ENCODE peak calls at places on chromosomes 13 and 19, in six cellular contexts. Z is adrenal gland, W is sigmoid colon, E is right lobe of liver, X is esophagus muscularis mucosa, U is vagina. L is an unnamed sample.

GRCh38 chr19:7540761-7541480 is 5.4 kb downstream of the PNPLA6 start:
- DNase-seq in W (no peak), Z (peak; percentile 44), E (no peak), X (no peak), U (no peak), L (no peak)

GRCh38 chr19:56900573-56901097 is 60.1 kb upstream of the PEG3 start:
- DNase-seq in W (no peak), U (no peak), X (no peak), E (no peak), Z (no peak), L (no peak)

GRCh38 chr13:112455476-112456059 is 79.4 kb downstream of the SPACA7 start:
- DNase-seq in U (peak; percentile 69), X (peak; percentile 87), Z (peak; percentile 13), W (no peak), E (peak; percentile 38), L (no peak)

GRCh38 chr19:21856751-21857150 is 20.8 kb upstream of the ZNF43 start:
- DNase-seq in U (no peak), E (no peak), W (no peak), Z (no peak), X (no peak), L (no peak)

GRCh38 chr19:30227661-30228112 is 144.5 kb upstream of the ZNF536 start:
- DNase-seq in U (no peak), Z (peak; percentile 74), W (peak; percentile 70), X (no peak), E (peak; percentile 63), L (peak; percentile 62)

GRCh38 chr13:44854264-44855060 is 134.8 kb downstream of the NUFIP1 start:
- DNase-seq in U (no peak), W (no peak), Z (no peak), X (no peak), E (no peak), L (no peak)

GRCh38 chr13:110183925-110184324 is 123.0 kb downstream of the COL4A1 start:
- DNase-seq in W (peak; percentile 26), E (no peak), Z (no peak), X (no peak), U (no peak), L (no peak)

GRCh38 chr19:29662604-29663404 is 2.5 kb upstream of the PLEKHF1 start:
- DNase-seq in W (peak; percentile 89), U (peak; percentile 97), Z (peak; percentile 72), E (no peak), X (no peak), L (peak; percentile 68)

GRCh38 chr19:33125929-33126388 is 6.0 kb upstream of the WDR88 start:
- DNase-seq in Z (peak; percentile 72), U (no peak), X (no peak), W (peak; percentile 74), E (no peak), L (peak; percentile 71)

GRCh38 chr19:51417107-51417806 is at the start of gene SIGLEC10:
- DNase-seq in X (no peak), Z (peak; percentile 62), U (no peak), E (peak; percentile 75), W (no peak), L (peak; percentile 81)

GRCh38 chr13:42754801-42755513 is 26.4 kb upstream of the FAM216B start:
- DNase-seq in Z (no peak), E (no peak), U (no peak), W (no peak), X (no peak), L (no peak)

GRCh38 chr19:39164289-39164688 is 32.5 kb upstream of the NCCRP1 start:
- DNase-seq in Z (no peak), X (no peak), E (no peak), U (no peak), W (no peak), L (no peak)

GRCh38 chr19:29084266-29084665 is 128.7 kb downstream of the UQCRFS1 start:
- DNase-seq in X (no peak), Z (no peak), E (no peak), U (no peak), W (no peak), L (no peak)

GRCh38 chr13:98810746-98811145 is 58.3 kb upstream of the SLC15A1 start:
- DNase-seq in E (no peak), Z (no peak), X (no peak), W (no peak), U (no peak), L (no peak)

GRCh38 chr19:33177417-33177976 is 16.6 kb upstream of the LRP3 start:
- DNase-seq in X (no peak), Z (no peak), W (peak; percentile 89), E (no peak), U (no peak), L (no peak)

GRCh38 chr13:89966524-89966923 is 1381.0 kb upstream of the MIR17HG start:
- DNase-seq in W (no peak), U (no peak), Z (no peak), X (no peak), E (no peak), L (no peak)

GRCh38 chr13:43331676-43332075 is 308.3 kb downstream of the DNAJC15 start:
- DNase-seq in U (no peak), E (no peak), Z (no peak), X (no peak), W (no peak), L (no peak)

GRCh38 chr19:18416778-18417249 is 2.4 kb upstream of the SSBP4 start:
- DNase-seq in U (no peak), W (peak; percentile 95), Z (peak; percentile 93), E (peak; percentile 91), X (peak; percentile 96), L (peak; percentile 86)

GRCh38 chr19:35879770-35880317 is 11.5 kb downstream of the APLP1 start:
- DNase-seq in E (peak; percentile 92), W (peak; percentile 86), Z (peak; percentile 95), X (no peak), U (no peak), L (peak; percentile 88)

GRCh38 chr13:50485979-50486935 is 357.2 kb downstream of the DLEU7 start:
- DNase-seq in U (no peak), E (no peak), X (no peak), Z (no peak), W (no peak), L (no peak)

GRCh38 chr19:42048992-42049391 is 21.0 kb downstream of the GRIK5 start:
- DNase-seq in Z (no peak), X (no peak), U (no peak), W (no peak), E (no peak), L (no peak)

GRCh38 chr13:54433511-54434206 is 1405.0 kb downstream of the OLFM4 start:
- DNase-seq in Z (no peak), U (no peak), E (no peak), W (no peak), X (no peak), L (no peak)

GRCh38 chr19:15263361-15263985 is 31.2 kb upstream of the EPHX3 start:
- DNase-seq in Z (no peak), W (no peak), U (no peak), E (no peak), X (no peak), L (no peak)

GRCh38 chr19:55703790-55704215 is 28.8 kb downstream of the EPN1 start:
- DNase-seq in U (no peak), Z (peak; percentile 60), X (no peak), W (no peak), E (peak; percentile 62), L (peak; percentile 76)

GRCh38 chr19:1267441-1268391 is 1.4 kb upstream of the CIRBP start:
- DNase-seq in E (no peak), Z (peak; percentile 84), X (no peak), U (no peak), W (peak; percentile 80), L (no peak)

DNA sequence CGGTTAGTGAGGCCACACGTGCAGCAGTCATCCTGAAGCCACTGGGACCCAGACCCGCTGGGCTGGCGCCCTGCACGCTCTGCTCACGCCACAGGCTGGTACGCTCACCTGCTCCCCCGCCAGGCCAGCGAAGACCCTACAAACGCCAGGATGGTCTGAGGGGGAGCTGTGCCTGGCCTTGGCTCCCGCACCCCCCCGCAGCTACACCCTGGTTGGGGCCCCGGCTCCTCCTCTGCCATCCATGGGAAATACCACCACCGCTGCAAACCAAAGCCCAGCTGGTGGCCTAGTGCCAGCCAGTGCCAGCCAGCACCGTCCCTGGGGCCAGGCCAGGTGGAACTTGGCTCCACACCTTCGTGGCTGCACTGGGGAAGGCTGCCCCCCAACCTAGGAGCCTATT is 23.3 kb upstream of the CACTIN start:
- DNase-seq in W (no peak), Z (no peak), U (no peak), E (no peak), X (no peak), L (no peak)
- TF ChIP-seq CTCF in W (no peak), Z (no peak), U (no peak), E (no peak), X (no peak), L (no peak)

GRCh38 chr13:114022876-114023275 is 49.0 kb upstream of the C13orf46 start:
- DNase-seq in E (peak; percentile 29), W (no peak), Z (no peak), X (no peak), U (no peak), L (no peak)
- H3K4me1 ChIP-seq in E (no peaks in the 10 kb centered on the region), W (peaks cover 32% of the 10 kb centered on the region), Z (no peaks in the 10 kb centered on the region), X (peaks cover 36% of the 10 kb centered on the region), U (peaks cover 20% of the 10 kb centered on the region), L (peaks cover 25% of the 10 kb centered on the region)

GRCh38 chr19:54407780-54408179 is 7.5 kb upstream of the TTYH1 start:
- DNase-seq in E (no peak), X (no peak), Z (no peak), W (no peak), U (no peak), L (no peak)

GRCh38 chr19:54408627-54409026 is 6.6 kb upstream of the TTYH1 start:
- DNase-seq in E (no peak), W (no peak), Z (no peak), U (no peak), X (no peak), L (no peak)

GRCh38 chr19:54412877-54413276 is 2.4 kb upstream of the TTYH1 start:
- DNase-seq in W (no peak), X (no peak), E (no peak), U (no peak), Z (no peak), L (no peak)

GRCh38 chr19:54414156-54414555 is 1.1 kb upstream of the TTYH1 start:
- DNase-seq in W (no peak), U (no peak), X (no peak), Z (no peak), E (no peak), L (no peak)

GRCh38 chr19:54411033-54411432 is 4.2 kb upstream of the TTYH1 start:
- DNase-seq in W (no peak), U (no peak), E (no peak), X (no peak), Z (no peak), L (no peak)
- TF ChIP-seq POLR2A in W (no peak), U (no peak), E (no peak), X (no peak), Z (no peak), L (no peak)

DNA sequence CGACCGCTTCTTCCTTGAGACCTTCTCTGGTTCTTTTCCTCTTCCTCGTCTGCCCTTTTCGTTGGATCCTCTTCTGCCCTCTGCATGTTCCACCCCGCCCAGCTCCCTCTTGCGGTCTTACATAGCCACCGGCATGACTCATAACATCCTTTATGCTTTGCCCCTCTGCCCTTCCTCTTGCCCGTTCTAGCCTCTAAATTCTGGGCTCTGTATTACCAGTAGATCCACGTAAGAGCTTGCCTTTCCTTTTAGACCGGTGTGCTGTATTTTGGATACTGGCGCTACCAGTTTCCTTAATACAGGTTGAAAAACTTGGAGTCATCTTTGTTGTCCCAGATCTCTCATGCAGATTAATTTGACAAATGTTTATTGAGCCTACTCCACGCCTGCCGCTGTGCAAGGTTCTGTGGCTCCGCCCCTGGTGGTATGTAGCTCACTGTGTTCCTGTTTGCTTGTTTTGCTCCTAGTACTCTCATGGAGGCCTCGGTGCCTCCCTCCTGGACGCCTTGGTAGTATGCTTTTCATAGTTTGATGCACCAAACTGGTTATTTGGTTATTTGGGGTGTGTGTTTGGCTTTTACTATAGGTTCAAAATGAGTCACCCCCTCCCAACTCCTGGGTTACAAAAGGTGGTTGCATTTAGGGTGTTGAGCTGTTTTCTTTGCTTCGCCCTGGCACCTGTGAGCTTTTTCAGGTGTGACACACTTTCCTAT is 1.7 kb downstream of the GTF3A start:
- DNase-seq in X (peak; percentile 95), W (peak; percentile 85), U (no peak), Z (peak; percentile 90), E (peak; percentile 77), L (peak; percentile 95)
- TF ChIP-seq CTCF in X (peak; percentile 46), W (peak; percentile 24), U (peak; percentile 10), Z (peak; percentile 59), E (peak; percentile 60), L (peak; percentile 73)

L was measured in Peyer's patch.